ENCODE peak calls at places on chromosomes 13 and 19, in ten cellular contexts. N, O, B, E, X, K, S, H, D and T are unnamed samples.

GRCh38 chr19:4456843-4457653 is 546 bp downstream of the UBXN6 start:
- DNase-seq in K (no peak), D (peak), X (no peak), B (no peak), S (peak), H (peak), E (peak), N (peak), O (peak), T (no peak)

GRCh38 chr13:42593719-42594012 is 19.7 kb downstream of the TNFSF11 start:
- DNase-seq in H (no peak), B (no peak), S (no peak), O (no peak), K (no peak), D (no peak), E (no peak), N (no peak), X (no peak), T (no peak)

GRCh38 chr19:2523630-2524311 is 47.8 kb downstream of the GADD45B start:
- DNase-seq in X (no peak), H (peak), E (no peak), D (peak), K (peak), O (no peak), B (no peak), S (no peak), N (no peak), T (no peak)

GRCh38 chr13:31167490-31167889 is 5.8 kb upstream of the HSPH1 start:
- DNase-seq in S (no peak), H (no peak), O (no peak), E (no peak), B (no peak), D (no peak), X (no peak), K (no peak), N (no peak), T (no peak)

GRCh38 chr19:37954421-37954874 is 47.4 kb downstream of the SIPA1L3 start:
- DNase-seq in N (no peak), K (no peak), O (no peak), B (no peak), S (no peak), H (no peak), D (no peak), X (no peak), E (no peak), T (no peak)

GRCh38 chr13:26719356-26719945 is 41.1 kb downstream of the GPR12 start:
- DNase-seq in D (no peak), S (no peak), H (peak), O (peak), X (no peak), B (no peak), E (peak), K (no peak), N (no peak), T (no peak)

GRCh38 chr19:51368366-51369282 is at the start of gene CLDND2:
- DNase-seq in E (no peak), K (no peak), D (no peak), B (no peak), O (peak), X (no peak), N (no peak), H (no peak), S (no peak), T (no peak)

GRCh38 chr13:42964681-42965305 is 27.2 kb downstream of the EPSTI1 start:
- DNase-seq in X (no peak), D (no peak), K (no peak), B (no peak), S (no peak), E (no peak), H (no peak), N (no peak), O (no peak), T (no peak)

GRCh38 chr19:48154003-48154402 is 16.1 kb downstream of the LIG1 start:
- DNase-seq in K (no peak), X (no peak), N (no peak), E (peak), D (no peak), H (no peak), B (no peak), O (no peak), S (no peak), T (no peak)

GRCh38 chr13:68551701-68552522 is 1321.8 kb upstream of the PCDH9 start:
- DNase-seq in E (no peak), S (no peak), O (no peak), B (no peak), N (no peak), D (no peak), X (no peak), K (no peak), H (no peak), T (no peak)

GRCh38 chr13:112435973-112436372 is 59.8 kb downstream of the SPACA7 start:
- DNase-seq in O (no peak), H (no peak), K (no peak), D (no peak), S (no peak), B (no peak), E (no peak), X (no peak), N (no peak), T (no peak)

GRCh38 chr19:17846146-17846545 is 1.6 kb downstream of the JAK3 start:
- DNase-seq in X (no peak), K (no peak), H (no peak), O (no peak), B (no peak), E (no peak), D (no peak), S (no peak), N (no peak), T (no peak)

GRCh38 chr13:45374917-45375316 is 33.9 kb upstream of the TPT1 start:
- DNase-seq in E (no peak), X (no peak), O (no peak), H (peak), N (no peak), K (no peak), D (peak), B (no peak), S (no peak), T (no peak)

GRCh38 chr19:20925481-20925880 is 2.4 kb downstream of the ZNF85 start:
- DNase-seq in K (no peak), O (no peak), B (no peak), H (no peak), X (no peak), D (no peak), S (no peak), N (no peak), E (no peak), T (no peak)

GRCh38 chr13:43983373-43983772 is 103.7 kb downstream of the LACC1 start:
- DNase-seq in S (no peak), X (no peak), H (no peak), D (no peak), O (no peak), B (no peak), K (no peak), E (no peak), N (no peak), T (no peak)

GRCh38 chr19:44900328-44901244 is 5.0 kb upstream of the APOE start:
- DNase-seq in E (no peak), K (no peak), X (no peak), O (no peak), S (no peak), D (no peak), N (no peak), H (no peak), B (no peak), T (no peak)

GRCh38 chr19:18995804-18996241 is 37.5 kb downstream of the SUGP2 start:
- DNase-seq in S (peak), K (no peak), O (peak), H (peak), B (no peak), X (peak), E (peak), N (peak), D (peak), T (peak)

GRCh38 chr13:37490176-37490575 is 108.4 kb downstream of the POSTN start:
- DNase-seq in S (no peak), O (no peak), B (no peak), K (no peak), H (peak), D (peak), N (no peak), E (no peak), X (no peak), T (no peak)

GRCh38 chr19:1012334-1012733 is 8.6 kb downstream of the TMEM259 start:
- DNase-seq in K (no peak), S (no peak), D (no peak), N (no peak), H (no peak), X (no peak), O (no peak), E (no peak), B (no peak), T (no peak)

GRCh38 chr19:1010586-1011510 is 10.1 kb downstream of the TMEM259 start:
- DNase-seq in N (no peak), O (no peak), D (no peak), E (no peak), X (no peak), S (no peak), B (no peak), K (no peak), H (no peak), T (no peak)

GRCh38 chr19:1009976-1010538 is 9.8 kb downstream of the GRIN3B start:
- DNase-seq in O (no peak), B (no peak), K (no peak), E (no peak), N (no peak), D (no peak), S (no peak), H (no peak), X (no peak), T (no peak)

GRCh38 chr19:1013218-1013617 is 7.7 kb downstream of the TMEM259 start:
- DNase-seq in N (no peak), D (no peak), B (no peak), E (no peak), K (no peak), S (no peak), O (no peak), H (no peak), X (no peak), T (no peak)

GRCh38 chr19:1011831-1012333 is 9.0 kb downstream of the TMEM259 start:
- DNase-seq in O (no peak), X (no peak), D (no peak), S (no peak), E (no peak), N (no peak), K (no peak), B (no peak), H (no peak), T (no peak)
- H3K27ac ChIP-seq in O (no peak), X (no peak), D (no peak), S (no peak), E (no peak), N (no peak), K (no peak), B (no peak), H (no peak), T (no peak)

GRCh38 chr19:30649149-30649548 is 277.0 kb downstream of the ZNF536 start:
- DNase-seq in E (no peak), H (no peak), S (no peak), N (no peak), O (no peak), B (no peak), X (no peak), D (no peak), K (no peak), T (no peak)
- H3K27ac ChIP-seq in E (no peak), H (no peak), S (no peak), N (no peak), O (no peak), B (no peak), X (no peak), D (no peak), K (no peak), T (no peak)

GRCh38 chr19:34309368-34310138 is 55.2 kb downstream of the GARRE1 start:
- DNase-seq in O (peak), X (no peak), E (no peak), D (no peak), H (no peak), K (no peak), N (no peak), S (no peak), B (no peak), T (no peak)
- H3K27ac ChIP-seq in O (peak), X (peak), E (no peak), D (no peak), H (no peak), K (no peak), N (no peak), S (no peak), B (peak), T (no peak)

DNA sequence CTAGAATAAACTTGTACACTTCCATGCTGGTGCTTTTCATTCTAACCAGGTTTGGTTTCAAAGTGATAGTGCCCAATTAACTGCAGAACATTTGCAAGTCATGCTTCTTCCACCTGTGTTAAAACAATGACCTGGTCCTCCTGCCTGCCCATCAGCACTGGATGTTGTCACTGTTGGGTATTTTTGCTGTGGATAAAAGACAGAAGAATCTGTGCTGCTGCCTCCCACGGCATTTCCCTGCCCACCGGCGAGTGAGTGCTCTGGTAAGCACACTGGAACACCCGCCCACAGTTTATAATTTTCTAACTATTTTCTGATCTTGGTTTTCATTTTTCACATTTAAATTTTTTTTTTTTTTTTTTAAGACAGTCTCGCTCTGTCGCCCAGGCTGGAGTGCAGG is 2.3 kb upstream of the AKAP8 start:
- DNase-seq in S (no peak), D (no peak), E (no peak), N (no peak), X (no peak), B (no peak), K (no peak), H (no peak), O (no peak), T (no peak)
- H3K27ac ChIP-seq in S (no peak), D (no peak), E (no peak), N (no peak), X (no peak), B (no peak), K (no peak), H (no peak), O (no peak), T (no peak)